ENCODE peak calls at places on chromosome 3, in nine cellular contexts. One of them, this sample, is unnamed.

GRCh38 chr3:98782826-98783500 is 19.8 kb downstream of the ST3GAL6 start:
- DNase-seq in aorta: no peak
- DNase-seq in effector CD4-positive, alpha-beta T cell: no peak
- DNase-seq in stimulated activated CD8-positive, alpha-beta memory T cell treated with anti-CD3 and anti-CD28 coated beads, Interleukin-2, amount 100 ng/mL, for 1 hour: no peak
- DNase-seq in fibroblast of pulmonary artery: no peak
- DNase-seq in SW480: no peak
- DNase-seq in NCI-H748 treated with DMSO at 0.1 percent for 48 hours: no peak
- DNase-seq in hypothalamus: no peak
- DNase-seq in keratinocyte: no peak
- DNase-seq in this sample: no peak

GRCh38 chr3:76264911-76265310 is 479.6 kb upstream of the ZNF717 start:
- DNase-seq in aorta: no peak
- DNase-seq in effector CD4-positive, alpha-beta T cell: no peak
- DNase-seq in stimulated activated CD8-positive, alpha-beta memory T cell treated with anti-CD3 and anti-CD28 coated beads, Interleukin-2, amount 100 ng/mL, for 1 hour: no peak
- DNase-seq in fibroblast of pulmonary artery: no peak
- DNase-seq in SW480: no peak
- DNase-seq in NCI-H748 treated with DMSO at 0.1 percent for 48 hours: no peak
- DNase-seq in hypothalamus: no peak
- DNase-seq in keratinocyte: no peak
- DNase-seq in this sample: no peak

GRCh38 chr3:196867507-196868296 is at the start of gene SENP5:
- DNase-seq in aorta: peak; percentile 97
- DNase-seq in effector CD4-positive, alpha-beta T cell: peak; percentile 83
- DNase-seq in stimulated activated CD8-positive, alpha-beta memory T cell treated with anti-CD3 and anti-CD28 coated beads, Interleukin-2, amount 100 ng/mL, for 1 hour: peak; percentile 83
- DNase-seq in fibroblast of pulmonary artery: peak; percentile 90
- DNase-seq in SW480: peak; percentile 89
- DNase-seq in NCI-H748 treated with DMSO at 0.1 percent for 48 hours: peak; percentile 46
- DNase-seq in hypothalamus: peak; percentile 91
- DNase-seq in keratinocyte: peak; percentile 19
- DNase-seq in this sample: peak; percentile 95

GRCh38 chr3:48222616-48223513 is at the start of gene CAMP:
- DNase-seq in aorta: peak; percentile 86
- DNase-seq in effector CD4-positive, alpha-beta T cell: no peak
- DNase-seq in stimulated activated CD8-positive, alpha-beta memory T cell treated with anti-CD3 and anti-CD28 coated beads, Interleukin-2, amount 100 ng/mL, for 1 hour: no peak
- DNase-seq in fibroblast of pulmonary artery: peak; percentile 78
- DNase-seq in SW480: peak; percentile 32
- DNase-seq in NCI-H748 treated with DMSO at 0.1 percent for 48 hours: no peak
- DNase-seq in hypothalamus: peak; percentile 24
- DNase-seq in keratinocyte: peak; percentile 60
- DNase-seq in this sample: peak; percentile 93

GRCh38 chr3:87958289-87958688 is 100.5 kb downstream of the CGGBP1 start:
- DNase-seq in aorta: no peak
- DNase-seq in effector CD4-positive, alpha-beta T cell: no peak
- DNase-seq in stimulated activated CD8-positive, alpha-beta memory T cell treated with anti-CD3 and anti-CD28 coated beads, Interleukin-2, amount 100 ng/mL, for 1 hour: no peak
- DNase-seq in fibroblast of pulmonary artery: no peak
- DNase-seq in SW480: no peak
- DNase-seq in NCI-H748 treated with DMSO at 0.1 percent for 48 hours: peak; percentile 9
- DNase-seq in hypothalamus: no peak
- DNase-seq in keratinocyte: no peak
- DNase-seq in this sample: no peak

GRCh38 chr3:190631295-190631694 is 117.4 kb downstream of the IL1RAP start:
- DNase-seq in aorta: no peak
- DNase-seq in effector CD4-positive, alpha-beta T cell: no peak
- DNase-seq in stimulated activated CD8-positive, alpha-beta memory T cell treated with anti-CD3 and anti-CD28 coated beads, Interleukin-2, amount 100 ng/mL, for 1 hour: no peak
- DNase-seq in fibroblast of pulmonary artery: no peak
- DNase-seq in SW480: no peak
- DNase-seq in NCI-H748 treated with DMSO at 0.1 percent for 48 hours: no peak
- DNase-seq in hypothalamus: no peak
- DNase-seq in keratinocyte: no peak
- DNase-seq in this sample: no peak

GRCh38 chr3:123872621-123873020 is 11.5 kb downstream of the MYLK start:
- DNase-seq in aorta: no peak
- DNase-seq in effector CD4-positive, alpha-beta T cell: no peak
- DNase-seq in stimulated activated CD8-positive, alpha-beta memory T cell treated with anti-CD3 and anti-CD28 coated beads, Interleukin-2, amount 100 ng/mL, for 1 hour: no peak
- DNase-seq in fibroblast of pulmonary artery: no peak
- DNase-seq in SW480: no peak
- DNase-seq in NCI-H748 treated with DMSO at 0.1 percent for 48 hours: no peak
- DNase-seq in hypothalamus: no peak
- DNase-seq in keratinocyte: no peak
- DNase-seq in this sample: no peak

GRCh38 chr3:141193431-141193830 is 38.2 kb upstream of the PXYLP1 start:
- DNase-seq in aorta: no peak
- DNase-seq in effector CD4-positive, alpha-beta T cell: no peak
- DNase-seq in stimulated activated CD8-positive, alpha-beta memory T cell treated with anti-CD3 and anti-CD28 coated beads, Interleukin-2, amount 100 ng/mL, for 1 hour: no peak
- DNase-seq in fibroblast of pulmonary artery: no peak
- DNase-seq in SW480: no peak
- DNase-seq in NCI-H748 treated with DMSO at 0.1 percent for 48 hours: no peak
- DNase-seq in hypothalamus: no peak
- DNase-seq in keratinocyte: no peak
- DNase-seq in this sample: no peak

GRCh38 chr3:67614195-67614594 is 40.2 kb downstream of the SUCLG2 start:
- DNase-seq in aorta: no peak
- DNase-seq in effector CD4-positive, alpha-beta T cell: no peak
- DNase-seq in stimulated activated CD8-positive, alpha-beta memory T cell treated with anti-CD3 and anti-CD28 coated beads, Interleukin-2, amount 100 ng/mL, for 1 hour: no peak
- DNase-seq in fibroblast of pulmonary artery: no peak
- DNase-seq in SW480: no peak
- DNase-seq in NCI-H748 treated with DMSO at 0.1 percent for 48 hours: no peak
- DNase-seq in hypothalamus: no peak
- DNase-seq in keratinocyte: no peak
- DNase-seq in this sample: no peak

GRCh38 chr3:45773044-45773443 is 23.3 kb downstream of the SLC6A20 start:
- DNase-seq in aorta: no peak
- DNase-seq in effector CD4-positive, alpha-beta T cell: no peak
- DNase-seq in stimulated activated CD8-positive, alpha-beta memory T cell treated with anti-CD3 and anti-CD28 coated beads, Interleukin-2, amount 100 ng/mL, for 1 hour: no peak
- DNase-seq in fibroblast of pulmonary artery: no peak
- DNase-seq in SW480: no peak
- DNase-seq in NCI-H748 treated with DMSO at 0.1 percent for 48 hours: no peak
- DNase-seq in hypothalamus: no peak
- DNase-seq in keratinocyte: no peak
- DNase-seq in this sample: no peak

GRCh38 chr3:16816048-16816780 is 68.5 kb upstream of the PLCL2 start:
- DNase-seq in aorta: no peak
- DNase-seq in effector CD4-positive, alpha-beta T cell: no peak
- DNase-seq in stimulated activated CD8-positive, alpha-beta memory T cell treated with anti-CD3 and anti-CD28 coated beads, Interleukin-2, amount 100 ng/mL, for 1 hour: no peak
- DNase-seq in fibroblast of pulmonary artery: no peak
- DNase-seq in SW480: no peak
- DNase-seq in NCI-H748 treated with DMSO at 0.1 percent for 48 hours: no peak
- DNase-seq in hypothalamus: no peak
- DNase-seq in keratinocyte: no peak
- DNase-seq in this sample: no peak

GRCh38 chr3:88595025-88595424 is 445.3 kb downstream of the C3orf38 start:
- DNase-seq in aorta: no peak
- DNase-seq in effector CD4-positive, alpha-beta T cell: no peak
- DNase-seq in stimulated activated CD8-positive, alpha-beta memory T cell treated with anti-CD3 and anti-CD28 coated beads, Interleukin-2, amount 100 ng/mL, for 1 hour: no peak
- DNase-seq in fibroblast of pulmonary artery: peak; percentile 8
- DNase-seq in SW480: no peak
- DNase-seq in NCI-H748 treated with DMSO at 0.1 percent for 48 hours: no peak
- DNase-seq in hypothalamus: no peak
- DNase-seq in keratinocyte: no peak
- DNase-seq in this sample: no peak

GRCh38 chr3:125331243-125331642 is 43.9 kb downstream of the ZNF148 start:
- DNase-seq in aorta: no peak
- DNase-seq in effector CD4-positive, alpha-beta T cell: no peak
- DNase-seq in stimulated activated CD8-positive, alpha-beta memory T cell treated with anti-CD3 and anti-CD28 coated beads, Interleukin-2, amount 100 ng/mL, for 1 hour: no peak
- DNase-seq in fibroblast of pulmonary artery: no peak
- DNase-seq in SW480: no peak
- DNase-seq in NCI-H748 treated with DMSO at 0.1 percent for 48 hours: no peak
- DNase-seq in hypothalamus: no peak
- DNase-seq in keratinocyte: no peak
- DNase-seq in this sample: no peak

GRCh38 chr3:46646700-46647099 is 34.4 kb downstream of the FAM240A start:
- DNase-seq in aorta: no peak
- DNase-seq in effector CD4-positive, alpha-beta T cell: no peak
- DNase-seq in stimulated activated CD8-positive, alpha-beta memory T cell treated with anti-CD3 and anti-CD28 coated beads, Interleukin-2, amount 100 ng/mL, for 1 hour: no peak
- DNase-seq in fibroblast of pulmonary artery: no peak
- DNase-seq in SW480: no peak
- DNase-seq in NCI-H748 treated with DMSO at 0.1 percent for 48 hours: no peak
- DNase-seq in hypothalamus: no peak
- DNase-seq in keratinocyte: no peak
- DNase-seq in this sample: no peak

GRCh38 chr3:178275793-178276192 is 260.4 kb upstream of the KCNMB2 start:
- DNase-seq in aorta: no peak
- DNase-seq in effector CD4-positive, alpha-beta T cell: no peak
- DNase-seq in stimulated activated CD8-positive, alpha-beta memory T cell treated with anti-CD3 and anti-CD28 coated beads, Interleukin-2, amount 100 ng/mL, for 1 hour: no peak
- DNase-seq in fibroblast of pulmonary artery: no peak
- DNase-seq in SW480: no peak
- DNase-seq in NCI-H748 treated with DMSO at 0.1 percent for 48 hours: no peak
- DNase-seq in hypothalamus: no peak
- DNase-seq in keratinocyte: no peak
- DNase-seq in this sample: no peak

GRCh38 chr3:121064121-121064520 is 156.1 kb downstream of the STXBP5L start:
- DNase-seq in aorta: peak; percentile 37
- DNase-seq in effector CD4-positive, alpha-beta T cell: no peak
- DNase-seq in stimulated activated CD8-positive, alpha-beta memory T cell treated with anti-CD3 and anti-CD28 coated beads, Interleukin-2, amount 100 ng/mL, for 1 hour: no peak
- DNase-seq in fibroblast of pulmonary artery: no peak
- DNase-seq in SW480: no peak
- DNase-seq in NCI-H748 treated with DMSO at 0.1 percent for 48 hours: no peak
- DNase-seq in hypothalamus: no peak
- DNase-seq in keratinocyte: no peak
- DNase-seq in this sample: no peak

GRCh38 chr3:17473761-17474160 is 268.7 kb downstream of the TBC1D5 start:
- DNase-seq in aorta: no peak
- DNase-seq in effector CD4-positive, alpha-beta T cell: no peak
- DNase-seq in stimulated activated CD8-positive, alpha-beta memory T cell treated with anti-CD3 and anti-CD28 coated beads, Interleukin-2, amount 100 ng/mL, for 1 hour: no peak
- DNase-seq in fibroblast of pulmonary artery: peak; percentile 48
- DNase-seq in SW480: no peak
- DNase-seq in NCI-H748 treated with DMSO at 0.1 percent for 48 hours: no peak
- DNase-seq in hypothalamus: no peak
- DNase-seq in keratinocyte: no peak
- DNase-seq in this sample: no peak

GRCh38 chr3:148329481-148330220 is 368.1 kb upstream of the AGTR1 start:
- DNase-seq in aorta: no peak
- DNase-seq in effector CD4-positive, alpha-beta T cell: no peak
- DNase-seq in stimulated activated CD8-positive, alpha-beta memory T cell treated with anti-CD3 and anti-CD28 coated beads, Interleukin-2, amount 100 ng/mL, for 1 hour: no peak
- DNase-seq in fibroblast of pulmonary artery: no peak
- DNase-seq in SW480: no peak
- DNase-seq in NCI-H748 treated with DMSO at 0.1 percent for 48 hours: peak; percentile 15
- DNase-seq in hypothalamus: no peak
- DNase-seq in keratinocyte: no peak
- DNase-seq in this sample: no peak

GRCh38 chr3:96877510-96877909 is 63.1 kb downstream of the EPHA6 start:
- DNase-seq in aorta: no peak
- DNase-seq in effector CD4-positive, alpha-beta T cell: no peak
- DNase-seq in stimulated activated CD8-positive, alpha-beta memory T cell treated with anti-CD3 and anti-CD28 coated beads, Interleukin-2, amount 100 ng/mL, for 1 hour: no peak
- DNase-seq in fibroblast of pulmonary artery: no peak
- DNase-seq in SW480: no peak
- DNase-seq in NCI-H748 treated with DMSO at 0.1 percent for 48 hours: no peak
- DNase-seq in hypothalamus: no peak
- DNase-seq in keratinocyte: no peak
- DNase-seq in this sample: no peak

GRCh38 chr3:48410205-48411040 is 19.5 kb downstream of the PLXNB1 start:
- DNase-seq in aorta: peak; percentile 61
- DNase-seq in effector CD4-positive, alpha-beta T cell: no peak
- DNase-seq in stimulated activated CD8-positive, alpha-beta memory T cell treated with anti-CD3 and anti-CD28 coated beads, Interleukin-2, amount 100 ng/mL, for 1 hour: no peak
- DNase-seq in fibroblast of pulmonary artery: no peak
- DNase-seq in SW480: no peak
- DNase-seq in NCI-H748 treated with DMSO at 0.1 percent for 48 hours: no peak
- DNase-seq in hypothalamus: no peak
- DNase-seq in keratinocyte: no peak
- DNase-seq in this sample: peak; percentile 27

GRCh38 chr3:17301271-17301670 is 416.5 kb downstream of the PLCL2 start:
- DNase-seq in aorta: no peak
- DNase-seq in effector CD4-positive, alpha-beta T cell: no peak
- DNase-seq in stimulated activated CD8-positive, alpha-beta memory T cell treated with anti-CD3 and anti-CD28 coated beads, Interleukin-2, amount 100 ng/mL, for 1 hour: no peak
- DNase-seq in fibroblast of pulmonary artery: no peak
- DNase-seq in SW480: no peak
- DNase-seq in NCI-H748 treated with DMSO at 0.1 percent for 48 hours: no peak
- DNase-seq in hypothalamus: no peak
- DNase-seq in keratinocyte: no peak
- DNase-seq in this sample: no peak

GRCh38 chr3:112437146-112438022 is 61.9 kb downstream of the BTLA start:
- DNase-seq in aorta: no peak
- DNase-seq in effector CD4-positive, alpha-beta T cell: no peak
- DNase-seq in stimulated activated CD8-positive, alpha-beta memory T cell treated with anti-CD3 and anti-CD28 coated beads, Interleukin-2, amount 100 ng/mL, for 1 hour: no peak
- DNase-seq in fibroblast of pulmonary artery: peak; percentile 64
- DNase-seq in SW480: peak; percentile 29
- DNase-seq in NCI-H748 treated with DMSO at 0.1 percent for 48 hours: no peak
- DNase-seq in hypothalamus: no peak
- DNase-seq in keratinocyte: no peak
- DNase-seq in this sample: no peak

GRCh38 chr3:56890448-56891083 is 88.8 kb upstream of the ARHGEF3 start:
- DNase-seq in aorta: no peak
- DNase-seq in effector CD4-positive, alpha-beta T cell: peak; percentile 23
- DNase-seq in stimulated activated CD8-positive, alpha-beta memory T cell treated with anti-CD3 and anti-CD28 coated beads, Interleukin-2, amount 100 ng/mL, for 1 hour: no peak
- DNase-seq in fibroblast of pulmonary artery: no peak
- DNase-seq in SW480: peak; percentile 16
- DNase-seq in NCI-H748 treated with DMSO at 0.1 percent for 48 hours: no peak
- DNase-seq in hypothalamus: no peak
- DNase-seq in keratinocyte: no peak
- DNase-seq in this sample: no peak

GRCh38 chr3:117920240-117920923 is 1114.3 kb downstream of the IGSF11 start:
- DNase-seq in aorta: no peak
- DNase-seq in effector CD4-positive, alpha-beta T cell: no peak
- DNase-seq in stimulated activated CD8-positive, alpha-beta memory T cell treated with anti-CD3 and anti-CD28 coated beads, Interleukin-2, amount 100 ng/mL, for 1 hour: no peak
- DNase-seq in fibroblast of pulmonary artery: no peak
- DNase-seq in SW480: no peak
- DNase-seq in NCI-H748 treated with DMSO at 0.1 percent for 48 hours: no peak
- DNase-seq in hypothalamus: no peak
- DNase-seq in keratinocyte: no peak
- DNase-seq in this sample: no peak

GRCh38 chr3:104763007-104763406 is 603.7 kb upstream of the ALCAM start:
- DNase-seq in aorta: peak; percentile 22
- DNase-seq in effector CD4-positive, alpha-beta T cell: no peak
- DNase-seq in stimulated activated CD8-positive, alpha-beta memory T cell treated with anti-CD3 and anti-CD28 coated beads, Interleukin-2, amount 100 ng/mL, for 1 hour: no peak
- DNase-seq in fibroblast of pulmonary artery: peak; percentile 80
- DNase-seq in SW480: no peak
- DNase-seq in NCI-H748 treated with DMSO at 0.1 percent for 48 hours: no peak
- DNase-seq in hypothalamus: no peak
- DNase-seq in keratinocyte: no peak
- DNase-seq in this sample: no peak

GRCh38 chr3:21665444-21665843 is 85.6 kb downstream of the ZNF385D start:
- DNase-seq in aorta: no peak
- DNase-seq in effector CD4-positive, alpha-beta T cell: no peak
- DNase-seq in stimulated activated CD8-positive, alpha-beta memory T cell treated with anti-CD3 and anti-CD28 coated beads, Interleukin-2, amount 100 ng/mL, for 1 hour: no peak
- DNase-seq in fibroblast of pulmonary artery: no peak
- DNase-seq in SW480: no peak
- DNase-seq in NCI-H748 treated with DMSO at 0.1 percent for 48 hours: no peak
- DNase-seq in hypothalamus: no peak
- DNase-seq in keratinocyte: no peak
- DNase-seq in this sample: no peak

GRCh38 chr3:128942161-128942952 is 51.5 kb downstream of the CFAP92 start:
- DNase-seq in aorta: no peak
- DNase-seq in effector CD4-positive, alpha-beta T cell: no peak
- DNase-seq in stimulated activated CD8-positive, alpha-beta memory T cell treated with anti-CD3 and anti-CD28 coated beads, Interleukin-2, amount 100 ng/mL, for 1 hour: no peak
- DNase-seq in fibroblast of pulmonary artery: no peak
- DNase-seq in SW480: peak; percentile 52
- DNase-seq in NCI-H748 treated with DMSO at 0.1 percent for 48 hours: no peak
- DNase-seq in hypothalamus: no peak
- DNase-seq in keratinocyte: no peak
- DNase-seq in this sample: no peak

GRCh38 chr3:111362286-111363009 is 179.5 kb upstream of the CD96 start:
- DNase-seq in aorta: no peak
- DNase-seq in effector CD4-positive, alpha-beta T cell: no peak
- DNase-seq in stimulated activated CD8-positive, alpha-beta memory T cell treated with anti-CD3 and anti-CD28 coated beads, Interleukin-2, amount 100 ng/mL, for 1 hour: no peak
- DNase-seq in fibroblast of pulmonary artery: no peak
- DNase-seq in SW480: no peak
- DNase-seq in NCI-H748 treated with DMSO at 0.1 percent for 48 hours: no peak
- DNase-seq in hypothalamus: no peak
- DNase-seq in keratinocyte: no peak
- DNase-seq in this sample: no peak

GRCh38 chr3:182722938-182723337 is 70.4 kb upstream of the ATP11B start:
- DNase-seq in aorta: no peak
- DNase-seq in effector CD4-positive, alpha-beta T cell: no peak
- DNase-seq in stimulated activated CD8-positive, alpha-beta memory T cell treated with anti-CD3 and anti-CD28 coated beads, Interleukin-2, amount 100 ng/mL, for 1 hour: no peak
- DNase-seq in fibroblast of pulmonary artery: no peak
- DNase-seq in SW480: no peak
- DNase-seq in NCI-H748 treated with DMSO at 0.1 percent for 48 hours: no peak
- DNase-seq in hypothalamus: no peak
- DNase-seq in keratinocyte: no peak
- DNase-seq in this sample: no peak

GRCh38 chr3:141482250-141482937 is 4.4 kb upstream of the RASA2 start:
- DNase-seq in aorta: no peak
- DNase-seq in effector CD4-positive, alpha-beta T cell: no peak
- DNase-seq in stimulated activated CD8-positive, alpha-beta memory T cell treated with anti-CD3 and anti-CD28 coated beads, Interleukin-2, amount 100 ng/mL, for 1 hour: no peak
- DNase-seq in fibroblast of pulmonary artery: peak; percentile 95
- DNase-seq in SW480: peak; percentile 15
- DNase-seq in NCI-H748 treated with DMSO at 0.1 percent for 48 hours: no peak
- DNase-seq in hypothalamus: no peak
- DNase-seq in keratinocyte: peak; percentile 70
- DNase-seq in this sample: no peak

GRCh38 chr3:191961529-191961928 is 500.6 kb downstream of the PYDC2 start:
- DNase-seq in aorta: no peak
- DNase-seq in effector CD4-positive, alpha-beta T cell: no peak
- DNase-seq in stimulated activated CD8-positive, alpha-beta memory T cell treated with anti-CD3 and anti-CD28 coated beads, Interleukin-2, amount 100 ng/mL, for 1 hour: no peak
- DNase-seq in fibroblast of pulmonary artery: no peak
- DNase-seq in SW480: no peak
- DNase-seq in NCI-H748 treated with DMSO at 0.1 percent for 48 hours: no peak
- DNase-seq in hypothalamus: no peak
- DNase-seq in keratinocyte: no peak
- DNase-seq in this sample: no peak